ENCODE peak calls at places on chromosomes 16 and 17, in four cellular contexts. X, R, O and L are unnamed samples.
A peak's percentile ranks its signal among the peaks of the same experiment; 100 is the strongest.

GRCh38 chr16:72189865-72190371 is 18.0 kb upstream of the PMFBP1 start:
- DNase-seq in X (peak; percentile 51), R (no peak), O (peak; percentile 50), L (peak; percentile 28)

GRCh38 chr17:53794875-53795274 is 27.9 kb upstream of the KIF2B start:
- DNase-seq in O (no peak), X (no peak), R (no peak), L (no peak)

GRCh38 chr16:1413684-1414531 is 596 bp downstream of the UNKL start:
- DNase-seq in X (peak; percentile 27), R (peak; percentile 54), O (peak; percentile 10), L (peak; percentile 47)

GRCh38 chr16:58243528-58244004 is 45.7 kb upstream of the CSNK2A2 start:
- DNase-seq in O (peak; percentile 90), R (no peak), X (no peak), L (no peak)

GRCh38 chr16:10978846-10979446 is 34.6 kb downstream of the CLEC16A start:
- DNase-seq in O (no peak), R (no peak), X (no peak), L (no peak)

GRCh38 chr16:80477838-80478237 is 63.0 kb upstream of the DYNLRB2 start:
- DNase-seq in O (no peak), X (no peak), R (no peak), L (no peak)

GRCh38 chr16:23640959-23641765 is at the start of the genes DCTN5 and PALB2:
- DNase-seq in X (peak; percentile 92), R (peak; percentile 94), O (peak; percentile 89), L (peak; percentile 93)

GRCh38 chr17:15436399-15437369 is 30.7 kb downstream of the CDRT4 start:
- DNase-seq in O (peak; percentile 9), R (peak; percentile 44), X (peak; percentile 34), L (peak; percentile 50)

GRCh38 chr17:64683791-64684190 is 21.7 kb upstream of the SMURF2 start:
- DNase-seq in R (no peak), O (no peak), X (peak; percentile 62), L (no peak)

GRCh38 chr17:29291163-29291752 is 2.7 kb downstream of the NUFIP2 start:
- DNase-seq in X (peak; percentile 77), R (no peak), O (peak; percentile 78), L (peak; percentile 72)

GRCh38 chr17:17545031-17545820 is 46.3 kb downstream of the PEMT start:
- DNase-seq in X (peak; percentile 57), O (no peak), R (no peak), L (peak; percentile 67)

GRCh38 chr17:79041723-79042420 is 17.9 kb downstream of the C1QTNF1 start:
- DNase-seq in O (no peak), R (no peak), X (peak; percentile 37), L (no peak)

GRCh38 chr17:79043931-79044320 is 20.0 kb downstream of the C1QTNF1 start:
- DNase-seq in O (no peak), R (no peak), X (no peak), L (no peak)

GRCh38 chr17:79041041-79041570 is 17.1 kb downstream of the C1QTNF1 start:
- DNase-seq in X (no peak), R (no peak), O (no peak), L (no peak)

GRCh38 chr17:79043191-79043930 is 19.4 kb downstream of the C1QTNF1 start:
- DNase-seq in X (no peak), O (no peak), R (no peak), L (no peak)

DNA sequence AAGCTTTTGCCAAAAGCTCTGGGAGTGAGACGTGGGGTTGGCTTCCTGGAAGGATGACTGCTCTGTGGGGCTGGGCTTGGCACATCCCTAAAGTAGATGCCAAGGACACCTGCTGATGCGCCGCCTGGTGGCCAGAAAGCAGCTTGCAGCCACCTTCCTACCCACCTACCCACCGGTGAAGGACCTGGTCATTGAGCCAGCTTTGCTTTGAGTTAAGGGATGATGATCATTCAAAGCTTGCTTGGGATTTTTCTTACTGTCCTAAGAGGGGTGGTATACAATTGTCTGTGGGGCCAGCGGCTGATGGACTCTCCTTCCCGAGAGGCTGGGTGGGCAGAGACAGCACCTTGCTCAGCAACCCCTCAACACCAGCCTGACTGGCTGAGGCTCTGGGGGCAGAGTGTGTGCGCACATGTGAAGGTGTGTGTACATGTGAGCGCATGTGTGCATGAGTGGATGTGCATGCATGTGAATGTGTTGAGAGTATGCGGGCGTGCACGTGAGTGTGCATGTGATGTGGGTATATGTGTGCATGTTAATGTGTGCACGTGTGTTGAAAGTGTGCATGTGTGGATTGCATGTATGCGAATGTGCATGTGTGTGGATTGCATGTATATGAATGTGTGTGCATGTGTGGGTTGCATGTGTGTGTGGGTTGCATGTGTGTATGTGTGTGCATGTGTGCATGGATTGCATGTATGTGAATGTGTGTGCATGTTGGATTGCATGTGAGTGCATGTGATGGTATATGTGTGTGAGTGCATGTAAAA is 18.6 kb downstream of the C1QTNF1 start:
- DNase-seq in O (peak; percentile 55), X (peak; percentile 59), R (peak; percentile 87), L (peak; percentile 65)
- TF ChIP-seq CTCF in O (peak; percentile 97), X (peak; percentile 78), R (no peak), L (peak; percentile 82)

GRCh38 chr17:79989106-79989835 is 46.4 kb downstream of the TBC1D16 start:
- DNase-seq in X (no peak), R (no peak), O (no peak), L (no peak)

GRCh38 chr17:79988163-79988971 is 47.3 kb downstream of the TBC1D16 start:
- DNase-seq in O (peak; percentile 44), R (peak; percentile 78), X (peak; percentile 89), L (peak; percentile 77)

GRCh38 chr17:79986441-79987186 is 49.1 kb downstream of the TBC1D16 start:
- DNase-seq in X (peak; percentile 67), R (no peak), O (no peak), L (no peak)

GRCh38 chr17:79987187-79987889 is 48.3 kb downstream of the TBC1D16 start:
- DNase-seq in O (peak; percentile 25), R (no peak), X (no peak), L (no peak)

GRCh38 chr17:79987890-79988162 is 47.8 kb downstream of the TBC1D16 start:
- DNase-seq in O (no peak), X (no peak), R (no peak), L (no peak)
- H3K4me3 ChIP-seq in O (no peak overlapping the region), X (peak overlapping the region; percentile 17), R (no peak overlapping the region), L (peak overlapping the region; percentile 52)

GRCh38 chr17:43213545-43213944 is 1.9 kb downstream of the TMEM106A start:
- DNase-seq in O (no peak), X (no peak), R (peak; percentile 29), L (no peak)

GRCh38 chr17:43212641-43213490 is 1.2 kb downstream of the TMEM106A start:
- DNase-seq in X (no peak), O (no peak), R (no peak), L (peak; percentile 22)

GRCh38 chr17:43211123-43211479 is 574 bp upstream of the TMEM106A start:
- DNase-seq in R (no peak), X (no peak), O (no peak), L (no peak)

GRCh38 chr17:43210576-43210975 is 1.1 kb upstream of the TMEM106A start:
- DNase-seq in X (no peak), O (no peak), R (no peak), L (no peak)

DNA sequence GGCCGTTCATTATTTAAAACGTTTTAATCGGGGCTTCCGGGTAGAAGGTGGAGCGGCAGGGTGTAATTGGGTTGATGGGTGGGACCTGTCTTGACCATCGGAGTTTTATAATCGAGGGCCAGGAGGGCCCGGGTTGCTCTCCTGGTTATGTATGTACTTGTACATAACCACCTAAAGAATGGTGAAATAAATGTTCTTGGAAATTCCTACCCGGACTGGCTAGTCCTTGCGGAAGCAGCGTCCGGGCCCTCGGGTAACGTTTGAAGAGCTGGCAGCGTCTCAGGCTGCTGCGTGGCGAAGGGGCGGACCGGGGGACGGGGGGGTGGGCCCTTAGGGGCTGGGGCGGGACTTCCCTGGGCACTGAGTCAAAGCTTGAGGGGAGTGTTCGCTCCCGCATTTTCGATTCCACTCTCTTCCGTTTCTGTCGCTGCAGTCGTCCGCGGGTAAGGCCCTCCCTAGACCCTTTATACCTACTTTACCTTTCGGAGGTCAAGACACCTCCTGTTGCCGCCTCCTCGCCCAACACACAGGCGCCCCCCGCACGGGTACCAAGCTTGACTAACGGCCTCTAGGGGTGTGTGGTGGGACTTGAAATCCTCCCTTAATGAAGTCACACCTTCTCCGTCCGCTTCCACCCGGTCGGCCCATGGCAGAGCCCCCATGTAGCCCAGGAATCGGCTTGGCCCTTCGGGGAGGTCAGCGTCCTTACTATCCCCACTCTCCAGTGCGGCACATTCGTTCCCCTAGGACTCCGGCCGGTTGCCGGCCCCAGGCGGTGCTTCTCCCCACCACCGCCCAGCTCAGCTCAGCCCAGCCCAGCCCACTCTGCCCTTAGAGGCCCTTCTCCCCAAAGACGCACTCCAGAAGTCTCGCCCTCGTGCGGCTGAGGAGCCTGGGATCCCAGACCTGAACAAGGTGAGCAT is at the start of gene TMEM106A:
- DNase-seq in X (peak; percentile 85), R (peak; percentile 82), O (peak; percentile 80), L (peak; percentile 88)
- TF ChIP-seq CTCF in X (peak; percentile 30), R (no peak), O (peak; percentile 31), L (peak; percentile 46)

GRCh38 chr16:56993204-56993603 is 3.8 kb downstream of the NLRC5 start:
- DNase-seq in X (peak; percentile 36), O (no peak), R (no peak), L (no peak)
- H3K4me3 ChIP-seq in X (no peak overlapping the region), O (no peak overlapping the region), R (no peak overlapping the region), L (no peak overlapping the region)

GRCh38 chr17:82297280-82297803 is 20.1 kb downstream of the CD7 start:
- DNase-seq in O (peak; percentile 79), R (peak; percentile 87), X (no peak), L (peak; percentile 39)
- TF ChIP-seq CTCF in O (no peak), R (no peak), X (no peak), L (no peak)

DNA sequence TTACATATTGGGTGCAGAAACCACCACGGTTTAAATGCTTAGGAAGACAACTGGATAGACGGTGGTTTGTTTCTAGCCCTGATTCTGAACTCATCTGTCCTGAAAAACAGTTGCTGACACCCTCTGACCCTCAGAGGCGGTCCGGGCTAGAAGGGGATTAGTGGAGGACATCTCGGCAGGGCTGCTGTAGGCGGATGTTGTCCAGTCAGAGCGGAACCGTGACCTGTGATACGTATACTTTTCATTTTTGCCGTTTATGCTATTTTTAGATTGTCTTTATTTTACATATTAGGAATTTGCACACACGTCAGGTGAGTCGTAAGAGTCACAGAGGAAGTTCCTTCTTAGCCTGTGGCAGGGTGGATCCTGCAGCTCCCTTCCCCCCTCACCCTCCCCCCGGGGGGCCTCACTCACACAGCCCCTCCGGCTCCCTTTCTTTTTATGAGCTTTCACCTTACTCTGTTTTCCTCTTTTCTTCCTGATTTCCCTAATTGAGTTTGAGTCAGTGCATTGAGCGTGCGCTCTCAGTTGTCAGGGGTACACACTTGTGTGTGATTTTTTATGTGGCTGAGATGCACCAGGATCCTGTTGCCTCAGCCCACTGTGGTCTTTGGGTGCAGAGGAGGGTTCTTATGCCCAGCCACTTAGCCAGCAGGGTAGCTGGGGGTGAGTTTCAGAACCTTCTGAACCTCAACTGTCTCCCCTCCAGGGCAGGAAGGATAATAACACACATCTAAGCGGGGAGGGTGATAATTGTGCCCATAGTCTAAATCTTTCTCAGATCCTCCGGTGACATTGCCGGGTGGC is 211.1 kb upstream of the CHMP6 start:
- DNase-seq in O (no peak), R (no peak), X (peak; percentile 74), L (no peak)
- H3K4me3 ChIP-seq in O (no peak overlapping the region), R (no peak overlapping the region), X (no peak overlapping the region), L (no peak overlapping the region)